ENCODE peak calls at places on chromosomes 3 and 15, in four cellular contexts. X is K562, H is HepG2, D is H1. I is an unnamed sample.

GRCh38 chr15:49904296-49904695 is 214.7 kb downstream of the ATP8B4 start:
- DNase-seq in X (no peak), H (no peak), D (no peak), I (no peak)

GRCh38 chr15:51374131-51374530 is 32.7 kb downstream of the GLDN start:
- DNase-seq in X (no peak), H (no peak), D (no peak), I (no peak)

GRCh38 chr15:81002254-81003022 is 1.7 kb downstream of the TLNRD1 start:
- DNase-seq in X (no peak), H (no peak), D (no peak), I (no peak)

GRCh38 chr3:122680381-122681293 is at the start of gene PARP14:
- DNase-seq in X (peak), H (peak), D (no peak), I (peak)

GRCh38 chr3:39982665-39983357 is 173.4 kb downstream of the MYRIP start:
- DNase-seq in X (no peak), H (no peak), D (no peak), I (no peak)

GRCh38 chr15:41870689-41871081 is 23.2 kb downstream of the SPTBN5 start:
- DNase-seq in X (peak), H (no peak), D (no peak), I (no peak)

GRCh38 chr3:67123914-67124313 is 125.8 kb downstream of the KBTBD8 start:
- DNase-seq in X (no peak), H (no peak), D (no peak), I (no peak)

GRCh38 chr3:32292085-32292796 is 53.8 kb downstream of the CMTM8 start:
- DNase-seq in X (no peak), H (peak), D (no peak), I (no peak)

GRCh38 chr3:72919520-72919919 is 31.7 kb downstream of the GXYLT2 start:
- DNase-seq in X (no peak), H (no peak), D (no peak), I (no peak)

GRCh38 chr15:52008698-52009434 is 10.2 kb upstream of the MAPK6 start:
- DNase-seq in X (peak), H (peak), D (no peak), I (no peak)

GRCh38 chr3:11480663-11481298 is 162.9 kb downstream of the VGLL4 start:
- DNase-seq in X (peak), H (peak), D (no peak), I (no peak)

GRCh38 chr3:194272861-194273266 is 78.3 kb downstream of the CPN2 start:
- DNase-seq in X (no peak), H (no peak), D (no peak), I (no peak)

GRCh38 chr15:79023918-79024317 is 66.7 kb downstream of the RASGRF1 start:
- DNase-seq in X (no peak), H (no peak), D (no peak), I (no peak)

GRCh38 chr3:33592999-33593398 is 125.1 kb downstream of the CLASP2 start:
- DNase-seq in X (no peak), H (no peak), D (no peak), I (no peak)

GRCh38 chr15:78004919-78005634 is 72.4 kb downstream of the TBC1D2B start:
- DNase-seq in X (no peak), H (no peak), D (no peak), I (peak)

GRCh38 chr15:74782596-74783071 is 754 bp downstream of the CSK start:
- DNase-seq in X (no peak), H (no peak), D (no peak), I (no peak)

GRCh38 chr15:38814891-38815290 is 250.3 kb upstream of the RASGRP1 start:
- DNase-seq in X (no peak), H (no peak), D (no peak), I (no peak)

GRCh38 chr3:13495921-13496723 is 16.0 kb downstream of the HDAC11 start:
- DNase-seq in X (peak), H (peak), D (peak), I (peak)

GRCh38 chr3:139561959-139562676 is 22.6 kb upstream of the RBP1 start:
- DNase-seq in X (peak), H (peak), D (no peak), I (peak)

GRCh38 chr3:38616111-38616510 is 33.4 kb downstream of the SCN5A start:
- DNase-seq in X (no peak), H (no peak), D (no peak), I (no peak)

GRCh38 chr3:71581451-71581980 is 2.0 kb downstream of the FOXP1 start:
- DNase-seq in X (no peak), H (no peak), D (no peak), I (peak)

GRCh38 chr3:180059351-180059750 is 22.6 kb upstream of the PEX5L start:
- DNase-seq in X (no peak), H (no peak), D (no peak), I (no peak)

GRCh38 chr15:79459666-79460065 is 27.5 kb downstream of the MINAR1 start:
- DNase-seq in X (no peak), H (no peak), D (no peak), I (no peak)

GRCh38 chr3:23213813-23214212 is 10.7 kb downstream of the UBE2E2 start:
- DNase-seq in X (no peak), H (no peak), D (no peak), I (no peak)

GRCh38 chr3:23221136-23221535 is 18.0 kb downstream of the UBE2E2 start:
- DNase-seq in X (no peak), H (no peak), D (no peak), I (no peak)

GRCh38 chr3:23217872-23218554 is 14.9 kb downstream of the UBE2E2 start:
- DNase-seq in X (no peak), H (no peak), D (no peak), I (no peak)

GRCh38 chr3:23219117-23219516 is 16.0 kb downstream of the UBE2E2 start:
- DNase-seq in X (no peak), H (no peak), D (no peak), I (no peak)

DNA sequence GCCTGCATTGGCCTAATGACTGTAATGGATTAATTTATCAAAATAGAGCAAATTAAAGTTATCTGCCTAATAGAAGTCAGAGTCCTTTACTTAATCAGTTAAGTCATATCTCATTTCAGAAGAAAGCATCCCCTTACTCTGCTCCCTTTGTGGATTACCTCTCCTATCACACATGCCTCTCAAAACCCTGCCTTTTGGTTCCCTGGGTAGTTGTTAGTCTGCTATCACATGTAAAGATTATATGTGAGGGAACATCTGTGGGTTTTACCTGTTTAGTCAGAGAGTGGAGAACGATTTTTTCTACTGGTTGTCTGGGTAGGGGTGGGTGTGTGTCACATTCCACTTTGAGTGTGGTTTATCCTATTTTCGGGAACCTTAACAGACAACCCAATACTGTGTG is 16.4 kb downstream of the UBE2E2 start:
- DNase-seq in X (no peak), H (no peak), D (no peak), I (no peak)
- TF ChIP-seq RNF2 in X (no peak), H (no peak), D (no peak), I (no peak)

GRCh38 chr15:92631721-92632120 is 23.9 kb downstream of the FAM174B start:
- DNase-seq in X (peak), H (no peak), D (no peak), I (no peak)

GRCh38 chr15:92629975-92630626 is 25.5 kb downstream of the FAM174B start:
- DNase-seq in X (no peak), H (no peak), D (no peak), I (no peak)

GRCh38 chr15:92633001-92633400 is 22.6 kb downstream of the FAM174B start:
- DNase-seq in X (no peak), H (no peak), D (no peak), I (no peak)

GRCh38 chr15:92627014-92627413 is 28.6 kb downstream of the FAM174B start:
- DNase-seq in X (no peak), H (no peak), D (no peak), I (no peak)

GRCh38 chr15:92629276-92629974 is 26.1 kb downstream of the FAM174B start:
- DNase-seq in X (no peak), H (no peak), D (no peak), I (no peak)
- TF ChIP-seq MAFK in X (no peak), H (no peak), D (no peak), I (no peak)

GRCh38 chr3:16840111-16840444 is 44.7 kb upstream of the PLCL2 start:
- DNase-seq in X (no peak), H (no peak), D (no peak), I (no peak)
- TF ChIP-seq RNF2 in X (no peak), H (no peak), D (no peak), I (no peak)

GRCh38 chr15:60734846-60735245 is 255.9 kb upstream of the ICE2 start:
- DNase-seq in X (no peak), H (peak), D (no peak), I (no peak)

GRCh38 chr15:60731583-60732130 is 252.7 kb upstream of the ICE2 start:
- DNase-seq in X (no peak), H (no peak), D (no peak), I (no peak)

GRCh38 chr15:60729850-60730458 is 251.0 kb upstream of the ICE2 start:
- DNase-seq in X (no peak), H (no peak), D (no peak), I (no peak)

GRCh38 chr15:60735559-60736047 is 256.7 kb upstream of the ICE2 start:
- DNase-seq in X (no peak), H (peak), D (no peak), I (no peak)

GRCh38 chr15:60733196-60733595 is 254.3 kb upstream of the ICE2 start:
- DNase-seq in X (no peak), H (no peak), D (no peak), I (no peak)
- TF ChIP-seq MAFK in X (no peak), H (no peak), D (no peak), I (no peak)

GRCh38 chr3:4568831-4569230 is 75.7 kb downstream of the ITPR1 start:
- DNase-seq in X (no peak), H (no peak), D (no peak), I (no peak)

GRCh38 chr3:4570840-4571621 is 77.9 kb downstream of the ITPR1 start:
- DNase-seq in X (peak), H (peak), D (no peak), I (no peak)

GRCh38 chr3:4573153-4573552 is 80.0 kb downstream of the ITPR1 start:
- DNase-seq in X (no peak), H (no peak), D (no peak), I (no peak)

GRCh38 chr3:4574426-4574965 is 81.3 kb downstream of the ITPR1 start:
- DNase-seq in X (no peak), H (no peak), D (no peak), I (no peak)

GRCh38 chr3:4571690-4572334 is 78.7 kb downstream of the ITPR1 start:
- DNase-seq in X (peak), H (peak), D (no peak), I (no peak)
- TF ChIP-seq RNF2 in X (no peak), H (no peak), D (no peak), I (no peak)

DNA sequence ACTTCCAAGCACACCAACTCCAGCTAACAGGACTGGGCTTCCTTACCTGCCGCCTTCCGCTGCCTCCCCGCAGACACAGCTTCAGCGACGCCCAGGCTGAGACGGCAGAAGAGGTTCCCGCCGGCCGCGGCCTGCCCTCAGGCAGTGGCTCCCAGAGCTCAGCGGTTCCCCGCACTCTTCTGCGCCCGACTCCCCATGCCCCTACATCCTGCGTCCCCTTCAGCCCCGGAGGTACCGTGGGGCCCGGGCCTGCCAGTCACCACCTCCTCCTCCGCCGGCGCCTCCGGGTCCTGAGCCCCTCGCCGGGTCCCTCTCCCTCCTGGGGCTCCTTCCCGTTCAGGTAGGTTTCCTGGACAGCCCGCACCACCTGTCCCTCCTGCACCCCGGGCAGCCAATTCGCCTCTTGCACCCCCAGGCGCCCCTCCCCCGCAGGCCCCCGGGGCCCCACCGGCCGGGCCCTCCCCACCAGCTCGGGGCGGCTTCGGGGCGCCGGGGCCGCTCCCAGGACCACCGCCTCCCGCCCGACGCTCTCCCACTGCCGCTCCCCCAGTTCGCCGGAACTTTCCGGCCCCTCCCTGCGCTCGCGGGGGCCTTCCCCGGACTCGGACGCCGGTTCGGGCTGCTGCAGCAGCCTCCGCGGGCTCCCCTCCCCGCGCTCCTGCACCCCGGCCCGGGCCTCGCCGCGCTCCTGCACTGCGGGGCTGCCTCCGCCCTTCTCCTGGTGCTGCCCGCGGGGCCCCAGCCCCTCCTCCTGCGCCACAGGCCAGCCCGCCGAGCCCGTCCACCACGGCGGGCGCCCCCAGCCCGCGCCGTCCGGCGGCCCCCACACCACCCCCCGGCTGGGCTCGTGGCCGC is at the start of gene TNK2:
- DNase-seq in X (peak), H (no peak), D (no peak), I (peak)
- TF ChIP-seq MAFK in X (no peak), H (no peak), D (no peak), I (no peak)

GRCh38 chr15:90659481-90659880 is 57.7 kb upstream of the BLM start:
- DNase-seq in X (no peak), H (no peak), D (no peak), I (no peak)
- TF ChIP-seq RNF2 in X (no peak), H (no peak), D (no peak), I (no peak)

GRCh38 chr3:42001777-42002176 is 39.9 kb upstream of the ULK4 start:
- DNase-seq in X (peak), H (no peak), D (no peak), I (no peak)
- TF ChIP-seq MAFK in X (no peak), H (no peak), D (no peak), I (no peak)

GRCh38 chr3:183330881-183331280 is 77.8 kb downstream of the B3GNT5 start:
- DNase-seq in X (peak), H (no peak), D (peak), I (no peak)
- TF ChIP-seq RNF2 in X (no peak), H (no peak), D (no peak), I (no peak)